ENCODE peak calls at places on chromosomes 11 and 22, in nine cellular contexts. W is RCC 7860; E is AG04450; M is GM12865; N is activated T-cell treated with anti-CD3 and anti-CD28 coated beads, Interleukin-2, amount 50 U/mL, for 48 hours; L is SW 1271; T is amniotic stem cell; P is stomach; J is sciatic nerve. O is an unnamed sample.

GRCh38 chr22:45240137-45240809 is 421 bp downstream of the KIAA0930 start:
- DNase-seq in W (no peak), E (no peak), M (peak; percentile 37), N (peak; percentile 63), L (no peak), T (no peak), P (no peak), J (no peak), O (peak; percentile 69)

GRCh38 chr22:26461188-26461810 is 22.3 kb downstream of the HPS4 start:
- DNase-seq in W (peak; percentile 25), E (no peak), M (peak; percentile 47), N (peak; percentile 57), L (peak; percentile 6), T (no peak), P (peak; percentile 71), J (peak; percentile 81), O (peak; percentile 67)

GRCh38 chr11:79902493-79902892 is 461.7 kb upstream of the TENM4 start:
- DNase-seq in W (peak; percentile 11), E (no peak), M (no peak), N (no peak), L (no peak), T (no peak), P (no peak), J (no peak), O (no peak)

GRCh38 chr11:64036081-64037026 is 623 bp downstream of the FLRT1 start:
- DNase-seq in W (no peak), E (no peak), M (no peak), N (peak; percentile 35), L (no peak), T (no peak), P (no peak), J (no peak), O (no peak)

GRCh38 chr11:73398721-73399120 is 22.5 kb downstream of the RELT start:
- DNase-seq in W (no peak), E (no peak), M (no peak), N (no peak), L (no peak), T (no peak), P (no peak), J (no peak), O (no peak)

GRCh38 chr11:94193288-94193687 is 64.6 kb downstream of the PANX1 start:
- DNase-seq in W (no peak), E (no peak), M (no peak), N (no peak), L (no peak), T (peak; percentile 5), P (no peak), J (no peak), O (no peak)

GRCh38 chr11:42576318-42576717 is 735.5 kb upstream of the API5 start:
- DNase-seq in W (no peak), E (no peak), M (no peak), N (no peak), L (no peak), T (no peak), P (no peak), J (no peak), O (no peak)

GRCh38 chr11:68525930-68526329 is 65.4 kb downstream of the PPP6R3 start:
- DNase-seq in W (peak; percentile 26), E (no peak), M (no peak), N (no peak), L (peak; percentile 40), T (no peak), P (no peak), J (no peak), O (no peak)

GRCh38 chr11:6320411-6321207 is at the start of gene CAVIN3:
- DNase-seq in W (peak; percentile 73), E (peak; percentile 36), M (peak; percentile 88), N (peak; percentile 91), L (peak; percentile 76), T (peak; percentile 64), P (peak; percentile 70), J (peak; percentile 94), O (no peak)

GRCh38 chr11:78419327-78419726 is 1.7 kb upstream of the GAB2 start:
- DNase-seq in W (peak; percentile 65), E (peak; percentile 96), M (no peak), N (no peak), L (no peak), T (peak; percentile 71), P (peak; percentile 42), J (peak; percentile 69), O (no peak)

GRCh38 chr11:1230456-1231395 is 7.9 kb downstream of the MUC5B start:
- DNase-seq in W (no peak), E (no peak), M (no peak), N (no peak), L (no peak), T (no peak), P (no peak), J (peak; percentile 46), O (no peak)

GRCh38 chr11:80586464-80586863 is 1145.6 kb upstream of the TENM4 start:
- DNase-seq in W (no peak), E (no peak), M (no peak), N (no peak), L (peak; percentile 47), T (no peak), P (no peak), J (no peak), O (no peak)

GRCh38 chr11:2927851-2928604 is 1.2 kb downstream of the PHLDA2 start:
- DNase-seq in W (peak; percentile 24), E (no peak), M (no peak), N (no peak), L (no peak), T (no peak), P (no peak), J (no peak), O (no peak)

GRCh38 chr11:27211370-27212127 is 151.5 kb downstream of the CCDC34 start:
- DNase-seq in W (no peak), E (no peak), M (no peak), N (no peak), L (no peak), T (no peak), P (no peak), J (no peak), O (peak; percentile 79)

GRCh38 chr11:2752923-2753322 is 53.1 kb upstream of the KCNQ1OT1 start:
- DNase-seq in W (peak; percentile 72), E (no peak), M (peak; percentile 74), N (no peak), L (no peak), T (no peak), P (no peak), J (peak; percentile 52), O (no peak)

GRCh38 chr11:110298298-110298765 is 1.9 kb upstream of the RDX start:
- DNase-seq in W (peak; percentile 74), E (no peak), M (no peak), N (no peak), L (no peak), T (no peak), P (no peak), J (no peak), O (no peak)

GRCh38 chr11:9566561-9567063 is 6.9 kb upstream of the WEE1 start:
- DNase-seq in W (no peak), E (no peak), M (no peak), N (no peak), L (no peak), T (no peak), P (no peak), J (no peak), O (no peak)

GRCh38 chr11:32497951-32498350 is 62.6 kb upstream of the WT1 start:
- DNase-seq in W (no peak), E (no peak), M (no peak), N (no peak), L (no peak), T (no peak), P (peak; percentile 44), J (no peak), O (no peak)

GRCh38 chr11:111729441-111729840 is 36.7 kb downstream of the PPP2R1B start:
- DNase-seq in W (no peak), E (no peak), M (no peak), N (no peak), L (no peak), T (no peak), P (no peak), J (no peak), O (no peak)

GRCh38 chr22:38788846-38789245 is 5.1 kb downstream of the DNAL4 start:
- DNase-seq in W (no peak), E (no peak), M (no peak), N (no peak), L (no peak), T (no peak), P (no peak), J (no peak), O (no peak)

GRCh38 chr11:115712296-115712695 is 208.1 kb upstream of the CADM1 start:
- DNase-seq in W (no peak), E (no peak), M (no peak), N (no peak), L (no peak), T (no peak), P (no peak), J (no peak), O (no peak)

GRCh38 chr11:113895367-113896155 is 9.0 kb upstream of the HTR3B start:
- DNase-seq in W (no peak), E (no peak), M (no peak), N (no peak), L (no peak), T (no peak), P (no peak), J (no peak), O (peak; percentile 51)

GRCh38 chr11:6747097-6747662 is 24.6 kb downstream of the OR2AG2 start:
- DNase-seq in W (no peak), E (no peak), M (peak; percentile 18), N (no peak), L (no peak), T (no peak), P (no peak), J (no peak), O (no peak)

GRCh38 chr22:33054276-33054675 is 3.9 kb downstream of the SYN3 start:
- DNase-seq in W (no peak), E (no peak), M (no peak), N (no peak), L (no peak), T (no peak), P (no peak), J (no peak), O (no peak)

GRCh38 chr22:49928571-49929552 is 10.4 kb downstream of the CRELD2 start:
- DNase-seq in W (no peak), E (no peak), M (no peak), N (peak; percentile 22), L (no peak), T (no peak), P (no peak), J (no peak), O (no peak)

O was measured in Karpas-422.